ENCODE peak calls at places on chromosomes 3 and 15, in eight cellular contexts. One of them, this sample, is unnamed.

GRCh38 chr15:32909431-32909830 is 191.6 kb downstream of the GREM1 start:
- DNase-seq in NCI-H1417: no peak
- DNase-seq in NCI-H2171: no peak
- DNase-seq in cerebellar nuclear complex: no peak
- DNase-seq in stimulated activated CD4-positive, alpha-beta T cell treated with anti-CD3 and anti-CD28 coated beads, TNF-alpha, amount 100 ng/mL, for 48 hours: no peak
- DNase-seq in cardiac fibroblast: peak
- DNase-seq in Panc1: no peak
- DNase-seq in effector memory CD4-positive, alpha-beta T cell: no peak
- DNase-seq in this sample: no peak

GRCh38 chr3:146117406-146118285 is 43.3 kb downstream of the PLOD2 start:
- DNase-seq in NCI-H1417: no peak
- DNase-seq in NCI-H2171: no peak
- DNase-seq in cerebellar nuclear complex: no peak
- DNase-seq in stimulated activated CD4-positive, alpha-beta T cell treated with anti-CD3 and anti-CD28 coated beads, TNF-alpha, amount 100 ng/mL, for 48 hours: no peak
- DNase-seq in cardiac fibroblast: peak
- DNase-seq in Panc1: no peak
- DNase-seq in effector memory CD4-positive, alpha-beta T cell: no peak
- DNase-seq in this sample: no peak

GRCh38 chr15:91222052-91222451 is 122.0 kb downstream of the SV2B start:
- DNase-seq in NCI-H1417: no peak
- DNase-seq in NCI-H2171: no peak
- DNase-seq in cerebellar nuclear complex: no peak
- DNase-seq in stimulated activated CD4-positive, alpha-beta T cell treated with anti-CD3 and anti-CD28 coated beads, TNF-alpha, amount 100 ng/mL, for 48 hours: no peak
- DNase-seq in cardiac fibroblast: no peak
- DNase-seq in Panc1: no peak
- DNase-seq in effector memory CD4-positive, alpha-beta T cell: no peak
- DNase-seq in this sample: no peak

GRCh38 chr3:42025388-42026138 is 63.7 kb upstream of the ULK4 start:
- DNase-seq in NCI-H1417: peak
- DNase-seq in NCI-H2171: peak
- DNase-seq in cerebellar nuclear complex: no peak
- DNase-seq in stimulated activated CD4-positive, alpha-beta T cell treated with anti-CD3 and anti-CD28 coated beads, TNF-alpha, amount 100 ng/mL, for 48 hours: no peak
- DNase-seq in cardiac fibroblast: peak
- DNase-seq in Panc1: no peak
- DNase-seq in effector memory CD4-positive, alpha-beta T cell: no peak
- DNase-seq in this sample: peak

GRCh38 chr3:137071104-137071503 is 113.3 kb downstream of the IL20RB start:
- DNase-seq in NCI-H1417: no peak
- DNase-seq in NCI-H2171: no peak
- DNase-seq in cerebellar nuclear complex: no peak
- DNase-seq in stimulated activated CD4-positive, alpha-beta T cell treated with anti-CD3 and anti-CD28 coated beads, TNF-alpha, amount 100 ng/mL, for 48 hours: no peak
- DNase-seq in cardiac fibroblast: peak
- DNase-seq in Panc1: no peak
- DNase-seq in effector memory CD4-positive, alpha-beta T cell: no peak
- DNase-seq in this sample: no peak

GRCh38 chr3:155064920-155065319 is 15.2 kb upstream of the MME start:
- DNase-seq in NCI-H1417: no peak
- DNase-seq in NCI-H2171: no peak
- DNase-seq in cerebellar nuclear complex: no peak
- DNase-seq in stimulated activated CD4-positive, alpha-beta T cell treated with anti-CD3 and anti-CD28 coated beads, TNF-alpha, amount 100 ng/mL, for 48 hours: no peak
- DNase-seq in cardiac fibroblast: no peak
- DNase-seq in Panc1: no peak
- DNase-seq in effector memory CD4-positive, alpha-beta T cell: no peak
- DNase-seq in this sample: no peak

GRCh38 chr3:192082733-192083660 is 622.0 kb downstream of the PYDC2 start:
- DNase-seq in NCI-H1417: no peak
- DNase-seq in NCI-H2171: no peak
- DNase-seq in cerebellar nuclear complex: no peak
- DNase-seq in stimulated activated CD4-positive, alpha-beta T cell treated with anti-CD3 and anti-CD28 coated beads, TNF-alpha, amount 100 ng/mL, for 48 hours: no peak
- DNase-seq in cardiac fibroblast: no peak
- DNase-seq in Panc1: no peak
- DNase-seq in effector memory CD4-positive, alpha-beta T cell: no peak
- DNase-seq in this sample: no peak

GRCh38 chr15:29888651-29889050 is 66.4 kb upstream of the TJP1 start:
- DNase-seq in NCI-H1417: no peak
- DNase-seq in NCI-H2171: no peak
- DNase-seq in cerebellar nuclear complex: no peak
- DNase-seq in stimulated activated CD4-positive, alpha-beta T cell treated with anti-CD3 and anti-CD28 coated beads, TNF-alpha, amount 100 ng/mL, for 48 hours: no peak
- DNase-seq in cardiac fibroblast: peak
- DNase-seq in Panc1: no peak
- DNase-seq in effector memory CD4-positive, alpha-beta T cell: no peak
- DNase-seq in this sample: no peak

GRCh38 chr3:132911741-132912415 is 126.3 kb upstream of the TMEM108 start:
- DNase-seq in NCI-H1417: no peak
- DNase-seq in NCI-H2171: no peak
- DNase-seq in cerebellar nuclear complex: no peak
- DNase-seq in stimulated activated CD4-positive, alpha-beta T cell treated with anti-CD3 and anti-CD28 coated beads, TNF-alpha, amount 100 ng/mL, for 48 hours: no peak
- DNase-seq in cardiac fibroblast: peak
- DNase-seq in Panc1: no peak
- DNase-seq in effector memory CD4-positive, alpha-beta T cell: no peak
- DNase-seq in this sample: no peak